ENCODE peak calls at places on chromosome 19, in four cellular contexts. I is mammary epithelial cell, C is transverse colon, H is epithelial cell of esophagus. Y is an unnamed sample.

GRCh38 chr19:47004012-47004465 is 15.6 kb upstream of the NPAS1 start:
- DNase-seq in I (no peak), C (no peak), H (no peak), Y (no peak)

GRCh38 chr19:6204212-6204611 is 68.7 kb downstream of the ACSBG2 start:
- DNase-seq in I (no peak), C (no peak), H (no peak), Y (peak; percentile 48)

GRCh38 chr19:35670686-35671085 is 4.4 kb downstream of the UPK1A start:
- DNase-seq in I (no peak), C (no peak), H (no peak), Y (no peak)

GRCh38 chr19:42352216-42352892 is 26.9 kb downstream of the MEGF8 start:
- DNase-seq in I (peak; percentile 2), C (no peak), H (no peak), Y (no peak)

GRCh38 chr19:12794196-12794921 is 3.1 kb downstream of the JUNB start:
- DNase-seq in I (no peak), C (no peak), H (no peak), Y (no peak)

GRCh38 chr19:10687518-10688288 is 13.5 kb upstream of the QTRT1 start:
- DNase-seq in I (no peak), C (no peak), H (no peak), Y (no peak)

GRCh38 chr19:47601180-47601904 is 7.6 kb upstream of the BICRA start:
- DNase-seq in I (no peak), C (peak; percentile 84), H (peak; percentile 60), Y (no peak)

GRCh38 chr19:14061081-14061749 is 661 bp downstream of the PALM3 start:
- DNase-seq in I (no peak), C (no peak), H (no peak), Y (no peak)

GRCh38 chr19:18905520-18906236 is 9.7 kb upstream of the CERS1 start:
- DNase-seq in I (no peak), C (no peak), H (no peak), Y (no peak)

GRCh38 chr19:11881151-11881800 is 6.3 kb upstream of the ZNF69 start:
- DNase-seq in I (peak; percentile 48), C (peak; percentile 73), H (peak; percentile 59), Y (peak; percentile 30)

GRCh38 chr19:35000647-35001501 is 751 bp downstream of the GRAMD1A start:
- DNase-seq in I (peak; percentile 56), C (peak; percentile 53), H (peak; percentile 55), Y (peak; percentile 42)

GRCh38 chr19:28633223-28634030 is 579.5 kb downstream of the UQCRFS1 start:
- DNase-seq in I (peak; percentile 46), C (peak; percentile 57), H (peak; percentile 33), Y (no peak)

GRCh38 chr19:13154911-13155471 is 4.8 kb downstream of the IER2 start:
- DNase-seq in I (peak; percentile 89), C (peak; percentile 92), H (peak; percentile 91), Y (peak; percentile 69)

GRCh38 chr19:33225458-33225925 is at the start of gene SLC7A10:
- DNase-seq in I (no peak), C (no peak), H (no peak), Y (no peak)

GRCh38 chr19:18933297-18933696 is 7.7 kb downstream of the HOMER3 start:
- DNase-seq in I (no peak), C (no peak), H (no peak), Y (no peak)

GRCh38 chr19:21256722-21257121 is 72.5 kb downstream of the ZNF708 start:
- DNase-seq in I (peak; percentile 43), C (no peak), H (peak; percentile 69), Y (peak; percentile 0)

GRCh38 chr19:39557791-39558622 is 18.0 kb upstream of the EID2 start:
- DNase-seq in I (no peak), C (no peak), H (no peak), Y (peak; percentile 20)

GRCh38 chr19:34306213-34306661 is 51.9 kb downstream of the GARRE1 start:
- DNase-seq in I (no peak), C (peak; percentile 43), H (no peak), Y (no peak)

GRCh38 chr19:34355201-34355600 is 9.8 kb upstream of the GPI start:
- DNase-seq in I (no peak), C (no peak), H (no peak), Y (no peak)

DNA sequence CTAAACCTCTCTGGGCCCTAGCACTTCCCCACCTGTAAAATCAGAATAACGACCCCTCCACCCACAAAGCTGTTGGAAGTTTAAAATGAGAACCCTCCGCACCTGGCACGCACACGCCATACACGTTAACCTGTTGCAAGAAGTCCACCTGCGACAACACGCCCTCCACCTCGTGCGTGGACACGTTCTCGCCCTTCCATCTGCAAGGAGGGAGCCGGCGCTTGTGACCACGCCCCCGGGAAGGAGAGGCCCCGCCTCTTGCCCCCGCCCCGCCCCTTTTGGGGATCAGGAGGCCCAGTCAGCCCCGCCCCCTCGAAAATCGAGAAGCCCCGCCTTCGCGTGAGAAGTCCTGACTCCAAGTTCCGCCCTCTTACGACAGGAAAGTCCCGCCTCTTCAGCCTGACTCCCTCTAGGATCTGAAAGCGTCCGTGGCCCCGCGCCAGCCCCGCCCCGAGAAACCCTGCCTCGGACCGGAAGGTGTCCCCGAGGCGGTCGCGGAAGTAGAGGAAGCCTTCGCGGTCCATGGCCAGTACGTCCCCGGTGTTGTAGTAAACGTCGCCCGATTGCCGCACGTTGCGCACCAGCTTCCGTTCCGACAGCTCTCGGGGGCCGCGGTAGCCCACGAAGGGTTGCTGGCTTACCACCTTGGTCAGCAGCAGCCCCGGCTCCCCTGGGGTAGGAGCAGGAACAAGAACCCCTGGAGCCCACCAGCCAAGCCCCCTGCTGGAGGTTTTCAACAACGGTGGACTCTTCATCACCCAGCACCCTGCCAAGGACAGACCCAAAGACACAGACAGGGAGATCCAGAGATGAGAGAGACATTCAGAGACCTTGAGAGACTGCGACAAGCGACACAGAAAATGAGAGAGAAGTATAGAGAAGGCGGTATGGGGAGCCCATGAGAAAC is 12.5 kb downstream of the SLC27A5 start:
- DNase-seq in I (peak; percentile 96), C (peak; percentile 99), H (peak; percentile 99), Y (peak; percentile 100)
- TF ChIP-seq CTCF in I (peak; percentile 39), C (peak; percentile 16), H (peak; percentile 50), Y (peak; percentile 11)

GRCh38 chr19:45091031-45091918 is 1.7 kb upstream of the PPP1R37 start:
- DNase-seq in I (peak; percentile 99), C (peak; percentile 99), H (peak; percentile 99), Y (peak; percentile 99)

GRCh38 chr19:45087531-45087930 is 5.4 kb upstream of the PPP1R37 start:
- DNase-seq in I (no peak), C (no peak), H (no peak), Y (no peak)

GRCh38 chr19:45090598-45090997 is 2.4 kb upstream of the PPP1R37 start:
- DNase-seq in I (no peak), C (no peak), H (no peak), Y (no peak)

GRCh38 chr19:45092747-45093678 is at the start of gene PPP1R37:
- DNase-seq in I (peak; percentile 97), C (peak; percentile 95), H (peak; percentile 99), Y (peak; percentile 99)

GRCh38 chr19:45090034-45090433 is 2.9 kb upstream of the PPP1R37 start:
- DNase-seq in I (no peak), C (no peak), H (no peak), Y (no peak)
- TF ChIP-seq CTCF in I (no peak), C (no peak), H (no peak), Y (no peak)

GRCh38 chr19:2633693-2634075 is 68.8 kb downstream of the GNG7 start:
- DNase-seq in I (no peak), C (no peak), H (no peak), Y (no peak)
- TF ChIP-seq CTCF in I (no peak), C (no peak), H (no peak), Y (no peak)

GRCh38 chr19:58466760-58467589 is at the start of gene ZNF324:
- DNase-seq in I (peak; percentile 96), C (peak; percentile 99), H (peak; percentile 98), Y (peak; percentile 98)
- TF ChIP-seq CTCF in I (peak; percentile 20), C (no peak), H (no peak), Y (no peak)

GRCh38 chr19:49688531-49689132 is 762 bp upstream of the ADM5 start:
- DNase-seq in I (no peak), C (no peak), H (no peak), Y (no peak)

GRCh38 chr19:49685845-49686332 is 3.5 kb upstream of the ADM5 start:
- DNase-seq in I (no peak), C (no peak), H (no peak), Y (no peak)

GRCh38 chr19:49687566-49688316 is 1.7 kb upstream of the ADM5 start:
- DNase-seq in I (no peak), C (no peak), H (no peak), Y (no peak)

GRCh38 chr19:49686503-49687088 is 2.8 kb upstream of the ADM5 start:
- DNase-seq in I (no peak), C (no peak), H (no peak), Y (no peak)

GRCh38 chr19:49687150-49687549 is 2.2 kb upstream of the ADM5 start:
- DNase-seq in I (no peak), C (no peak), H (no peak), Y (no peak)
- TF ChIP-seq CTCF in I (no peak), C (no peak), H (no peak), Y (no peak)

Y was measured in MCF 10A.